ENCODE peak calls at places on chromosomes 5 and 9, in eight cellular contexts. E is BJ; U is CD4-positive, alpha-beta memory T cell; T is fibroblast of lung; H is suprapubic skin; G is transverse colon; B is thoracic aorta; W is GM23338. Y is an unnamed sample. For H3K36me3, the result is how much of the 10 kb centered on the place peaks cover.

GRCh38 chr5:53381-54174 is 38.4 kb upstream of the PLEKHG4B start:
- DNase-seq in W (peak), T (peak), G (peak), U (no peak), H (no peak), E (no peak), B (no peak), Y (peak)

GRCh38 chr9:114592356-114592755 is 4.8 kb downstream of the ATP6V1G1 start:
- DNase-seq in B (no peak), H (no peak), U (peak), W (peak), T (peak), E (no peak), G (peak), Y (no peak)

GRCh38 chr9:35520404-35520790 is 30.5 kb downstream of the RUSC2 start:
- DNase-seq in U (no peak), T (peak), B (no peak), E (no peak), W (no peak), G (no peak), H (no peak), Y (no peak)

GRCh38 chr5:159933531-159934485 is 17.5 kb downstream of the ADRA1B start:
- DNase-seq in U (no peak), E (no peak), H (no peak), T (peak), B (no peak), G (no peak), W (no peak), Y (no peak)

GRCh38 chr9:90965911-90966290 is 164.3 kb downstream of the SYK start:
- DNase-seq in E (no peak), B (no peak), U (no peak), G (no peak), H (no peak), T (no peak), W (no peak), Y (no peak)

GRCh38 chr5:142298789-142299188 is 26.0 kb downstream of the SPRY4 start:
- DNase-seq in W (no peak), U (no peak), E (no peak), H (no peak), G (peak), B (no peak), T (no peak), Y (no peak)

GRCh38 chr9:82320566-82320965 is 332.0 kb downstream of the SPATA31D1 start:
- DNase-seq in W (no peak), H (no peak), G (no peak), B (no peak), T (peak), E (no peak), U (no peak), Y (no peak)

GRCh38 chr9:94812343-94812742 is 85.8 kb downstream of the AOPEP start:
- DNase-seq in E (no peak), G (no peak), T (peak), B (no peak), W (no peak), H (no peak), U (no peak), Y (no peak)

GRCh38 chr5:136031713-136032112 is 2.9 kb downstream of the TGFBI start:
- DNase-seq in G (no peak), H (no peak), T (peak), B (no peak), E (no peak), W (no peak), U (no peak), Y (peak)

GRCh38 chr9:21688108-21689102 is 114.0 kb upstream of the MTAP start:
- DNase-seq in B (no peak), T (peak), E (no peak), U (no peak), G (no peak), H (no peak), W (no peak), Y (no peak)

GRCh38 chr9:76634356-76635054 is 129.7 kb upstream of the PCA3 start:
- DNase-seq in B (no peak), U (no peak), T (peak), H (no peak), G (no peak), E (no peak), W (no peak), Y (no peak)

GRCh38 chr9:135905380-135906282 is 1.7 kb downstream of the CAMSAP1 start:
- DNase-seq in T (no peak), W (no peak), U (peak), E (no peak), G (peak), H (peak), B (no peak), Y (no peak)

GRCh38 chr9:130498918-130499698 is 54.3 kb downstream of the ASS1 start:
- DNase-seq in B (no peak), G (no peak), E (no peak), H (no peak), T (no peak), W (no peak), U (no peak), Y (no peak)

GRCh38 chr5:58922392-58923171 is 339.7 kb downstream of the RAB3C start:
- DNase-seq in E (no peak), G (peak), W (no peak), H (peak), T (peak), U (no peak), B (peak), Y (no peak)

GRCh38 chr5:65364907-65365306 is 116.8 kb downstream of the ADAMTS6 start:
- DNase-seq in H (no peak), W (no peak), G (no peak), T (peak), E (no peak), B (no peak), U (no peak), Y (no peak)

GRCh38 chr5:144328505-144328904 is 157.8 kb downstream of the KCTD16 start:
- DNase-seq in H (no peak), T (no peak), W (no peak), B (no peak), U (no peak), G (no peak), E (no peak), Y (no peak)

GRCh38 chr5:169408166-169408565 is 107.2 kb upstream of the SLIT3 start:
- DNase-seq in H (no peak), U (no peak), W (no peak), E (no peak), G (no peak), T (no peak), B (no peak), Y (no peak)

GRCh38 chr9:99360026-99360425 is 137.9 kb downstream of the SEC61B start:
- DNase-seq in T (no peak), B (no peak), H (no peak), G (no peak), U (no peak), E (no peak), W (no peak), Y (no peak)

GRCh38 chr5:118791986-118792734 is 196.2 kb downstream of the DTWD2 start:
- DNase-seq in T (peak), H (no peak), G (no peak), W (peak), E (peak), B (no peak), U (no peak), Y (no peak)

GRCh38 chr5:82364497-82364896 is 86.3 kb upstream of the RPS23 start:
- DNase-seq in W (peak), U (no peak), B (no peak), E (no peak), T (peak), H (no peak), G (no peak), Y (no peak)

GRCh38 chr9:135488527-135488926 is 8.9 kb downstream of the PPP1R26 start:
- DNase-seq in G (no peak), U (no peak), W (no peak), T (no peak), H (no peak), B (no peak), E (no peak), Y (no peak)

GRCh38 chr9:27150758-27151431 is 41.9 kb downstream of the TEK start:
- DNase-seq in W (no peak), B (no peak), H (no peak), E (no peak), U (no peak), G (no peak), T (peak), Y (no peak)

GRCh38 chr5:81522571-81522970 is 128.6 kb upstream of the ACOT12 start:
- DNase-seq in G (no peak), U (no peak), H (no peak), B (no peak), E (no peak), W (no peak), T (no peak), Y (no peak)

GRCh38 chr5:139422307-139422893 is 16.9 kb downstream of the DNAJC18 start:
- DNase-seq in H (peak), W (peak), G (no peak), T (peak), B (no peak), E (no peak), U (peak), Y (no peak)

GRCh38 chr9:114098660-114099522 is at the start of gene KIF12:
- DNase-seq in U (no peak), H (peak), T (no peak), G (peak), E (no peak), W (peak), B (no peak), Y (no peak)

GRCh38 chr5:135126688-135127603 is 92.9 kb upstream of the PITX1 start:
- DNase-seq in G (peak), U (no peak), T (no peak), B (no peak), E (no peak), W (no peak), H (no peak), Y (peak)

GRCh38 chr5:73374520-73375235 is 73.9 kb downstream of the FOXD1 start:
- DNase-seq in B (no peak), G (no peak), W (no peak), T (peak), U (no peak), H (no peak), E (no peak), Y (no peak)

GRCh38 chr9:91500509-91501011 is 76.9 kb upstream of the NFIL3 start:
- DNase-seq in H (no peak), U (no peak), E (no peak), B (no peak), T (peak), W (no peak), G (no peak), Y (no peak)

GRCh38 chr5:14370386-14370785 is 211.2 kb upstream of the OTULINL start:
- DNase-seq in T (no peak), G (no peak), U (no peak), B (no peak), H (no peak), E (no peak), W (no peak), Y (no peak)

GRCh38 chr9:86246752-86247161 is 12.7 kb downstream of the C9orf153 start:
- DNase-seq in W (peak), H (no peak), E (no peak), B (no peak), G (no peak), U (no peak), T (no peak), Y (no peak)

GRCh38 chr5:100615362-100615761 is 80.2 kb downstream of the FAM174A start:
- DNase-seq in T (peak), G (no peak), B (no peak), W (no peak), U (no peak), E (no peak), H (no peak), Y (no peak)

DNA sequence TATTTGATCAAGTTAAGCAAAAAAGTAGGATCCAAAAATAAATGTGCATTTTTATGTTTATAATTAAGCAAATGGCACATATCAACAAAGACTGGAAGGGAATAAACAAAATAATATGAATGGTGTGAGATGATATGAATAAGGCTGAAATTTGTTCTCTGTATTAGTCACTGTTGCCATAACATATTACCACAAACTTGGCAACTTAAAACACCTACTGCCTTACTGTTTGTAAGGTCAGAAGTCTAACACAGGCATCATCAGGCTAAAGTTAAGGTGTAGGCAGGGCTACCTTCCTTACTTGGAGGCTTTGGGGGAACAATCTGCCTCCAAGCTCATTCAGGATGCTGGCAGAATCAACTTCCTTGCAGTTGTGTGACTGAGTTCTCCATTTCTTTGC is 19.3 kb downstream of the PGGT1B start:
- DNase-seq in E (no peak), B (no peak), U (no peak), W (no peak), T (peak), G (no peak), H (no peak), Y (no peak)
- H3K36me3 ChIP-seq in E (under half), B (under half), U (under half), W (under half), T (under half), G (under half), H (under half), Y (under half)

DNA sequence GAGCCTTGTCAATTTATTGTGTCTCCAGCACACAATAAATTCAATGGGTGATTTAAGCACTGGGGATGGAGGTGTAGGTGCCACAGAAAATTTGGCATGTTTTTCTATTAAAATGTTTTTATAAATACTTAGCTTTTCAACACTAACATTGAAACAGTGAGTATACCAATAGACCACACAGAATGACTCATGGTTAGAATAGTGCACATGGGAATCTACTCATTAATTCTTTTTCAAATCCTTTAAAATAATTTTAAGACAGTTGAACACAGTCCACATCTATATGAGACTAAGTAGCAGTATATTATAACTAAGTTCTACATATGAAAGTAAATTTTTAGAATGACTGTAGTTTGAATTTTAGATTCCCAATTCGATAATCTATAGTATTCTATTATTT is 67.1 kb downstream of the LNPEP start:
- DNase-seq in B (no peak), W (no peak), H (no peak), U (no peak), G (no peak), E (no peak), T (peak), Y (no peak)
- H3K36me3 ChIP-seq in B (under half), W (under half), H (under half), U (half or more), G (under half), E (under half), T (under half), Y (half or more)

GRCh38 chr9:138071731-138072130 is 194.1 kb downstream of the CACNA1B start:
- DNase-seq in B (no peak), T (no peak), H (no peak), U (no peak), G (no peak), E (no peak), W (no peak), Y (no peak)
- H3K36me3 ChIP-seq in B (under half), T (under half), H (under half), U (under half), G (under half), E (under half), W (under half), Y (under half)

GRCh38 chr9:24594234-24594850 is 48.6 kb upstream of the IZUMO3 start:
- DNase-seq in H (no peak), B (no peak), T (no peak), E (no peak), G (no peak), W (no peak), U (no peak), Y (no peak)

GRCh38 chr9:24587883-24588282 is 42.2 kb upstream of the IZUMO3 start:
- DNase-seq in W (no peak), H (no peak), T (no peak), G (no peak), U (no peak), E (no peak), B (no peak), Y (no peak)

DNA sequence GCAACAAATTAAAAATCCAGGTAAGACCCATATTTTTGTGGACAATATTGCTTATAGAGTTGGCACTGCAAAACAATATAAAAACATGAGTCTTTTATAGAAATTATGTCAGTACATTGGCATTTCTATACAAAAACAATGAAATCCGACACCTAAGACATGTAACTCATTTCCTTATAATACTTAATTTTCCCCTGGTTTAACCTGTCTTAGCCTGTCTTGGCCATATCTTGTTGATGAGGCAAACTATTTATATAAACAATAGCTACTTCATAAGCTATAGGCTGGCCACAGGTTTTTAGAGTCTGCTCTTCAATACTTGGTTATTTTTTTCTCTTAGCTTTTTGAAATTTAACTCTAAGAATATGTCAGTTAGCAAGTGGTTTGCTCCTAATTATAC is 44.7 kb upstream of the IZUMO3 start:
- DNase-seq in H (no peak), E (no peak), B (no peak), G (no peak), T (no peak), U (no peak), W (no peak), Y (no peak)
- H3K36me3 ChIP-seq in H (under half), E (under half), B (under half), G (under half), T (under half), U (under half), W (under half), Y (under half)

GRCh38 chr5:124639095-124639665 is 107.3 kb downstream of the ZNF608 start:
- DNase-seq in E (no peak), T (no peak), G (no peak), U (no peak), B (no peak), H (no peak), W (peak), Y (no peak)
- H3K36me3 ChIP-seq in E (under half), T (under half), G (under half), U (under half), B (under half), H (under half), W (under half), Y (under half)

GRCh38 chr5:143304836-143305475 is 98.5 kb downstream of the NR3C1 start:
- DNase-seq in G (no peak), U (no peak), H (no peak), E (no peak), W (no peak), B (no peak), T (peak), Y (no peak)
- H3K36me3 ChIP-seq in G (under half), U (under half), H (under half), E (under half), W (under half), B (under half), T (under half), Y (half or more)

Y was measured in RWPE2.